ENCODE peak calls at places on chromosomes 7 and 10, in six cellular contexts. One of them, this sample, is unnamed.

GRCh38 chr10:14244801-14245211 is 85.9 kb downstream of the FRMD4A start:
- DNase-seq in foreskin fibroblast: peak; percentile 6
- DNase-seq in BJ: peak; percentile 2
- DNase-seq in MM.1S: no peak
- DNase-seq in ascending aorta: no peak
- DNase-seq in stomach: no peak
- DNase-seq in this sample: no peak

GRCh38 chr10:16646474-16647059 is 124.9 kb upstream of the C1QL3 start:
- DNase-seq in foreskin fibroblast: no peak
- DNase-seq in BJ: no peak
- DNase-seq in MM.1S: no peak
- DNase-seq in ascending aorta: no peak
- DNase-seq in stomach: no peak
- DNase-seq in this sample: no peak

GRCh38 chr7:139845443-139845805 is 16.4 kb downstream of the TBXAS1 start:
- DNase-seq in foreskin fibroblast: no peak
- DNase-seq in BJ: no peak
- DNase-seq in MM.1S: no peak
- DNase-seq in ascending aorta: no peak
- DNase-seq in stomach: no peak
- DNase-seq in this sample: no peak

GRCh38 chr10:65765006-65765546 is 1160.8 kb upstream of the LRRTM3 start:
- DNase-seq in foreskin fibroblast: no peak
- DNase-seq in BJ: no peak
- DNase-seq in MM.1S: no peak
- DNase-seq in ascending aorta: no peak
- DNase-seq in stomach: no peak
- DNase-seq in this sample: no peak

GRCh38 chr10:100723769-100724530 is 21.4 kb upstream of the PAX2 start:
- DNase-seq in foreskin fibroblast: no peak
- DNase-seq in BJ: no peak
- DNase-seq in MM.1S: no peak
- DNase-seq in ascending aorta: no peak
- DNase-seq in stomach: no peak
- DNase-seq in this sample: no peak

GRCh38 chr7:135536160-135536559 is 21.6 kb upstream of the NUP205 start:
- DNase-seq in foreskin fibroblast: peak; percentile 10
- DNase-seq in BJ: no peak
- DNase-seq in MM.1S: no peak
- DNase-seq in ascending aorta: no peak
- DNase-seq in stomach: no peak
- DNase-seq in this sample: no peak

GRCh38 chr10:78459639-78460037 is 426.0 kb downstream of the RPS24 start:
- DNase-seq in foreskin fibroblast: no peak
- DNase-seq in BJ: no peak
- DNase-seq in MM.1S: no peak
- DNase-seq in ascending aorta: peak; percentile 28
- DNase-seq in stomach: no peak
- DNase-seq in this sample: no peak

GRCh38 chr7:82778021-82778420 is 334.4 kb upstream of the CACNA2D1 start:
- DNase-seq in foreskin fibroblast: no peak
- DNase-seq in BJ: no peak
- DNase-seq in MM.1S: no peak
- DNase-seq in ascending aorta: no peak
- DNase-seq in stomach: no peak
- DNase-seq in this sample: no peak

GRCh38 chr10:128078136-128078969 is 47.9 kb downstream of the MKI67 start:
- DNase-seq in foreskin fibroblast: peak; percentile 17
- DNase-seq in BJ: no peak
- DNase-seq in MM.1S: peak; percentile 49
- DNase-seq in ascending aorta: peak; percentile 57
- DNase-seq in stomach: no peak
- DNase-seq in this sample: no peak

GRCh38 chr7:99843808-99844207 is 16.0 kb downstream of the CYP3A43 start:
- DNase-seq in foreskin fibroblast: peak; percentile 38
- DNase-seq in BJ: no peak
- DNase-seq in MM.1S: no peak
- DNase-seq in ascending aorta: no peak
- DNase-seq in stomach: no peak
- DNase-seq in this sample: no peak

GRCh38 chr10:124176309-124177179 is 83.1 kb upstream of the CHST15 start:
- DNase-seq in foreskin fibroblast: no peak
- DNase-seq in BJ: no peak
- DNase-seq in MM.1S: no peak
- DNase-seq in ascending aorta: no peak
- DNase-seq in stomach: no peak
- DNase-seq in this sample: no peak

GRCh38 chr7:3162286-3162685 is 118.6 kb upstream of the CARD11 start:
- DNase-seq in foreskin fibroblast: no peak
- DNase-seq in BJ: no peak
- DNase-seq in MM.1S: no peak
- DNase-seq in ascending aorta: no peak
- DNase-seq in stomach: no peak
- DNase-seq in this sample: no peak

GRCh38 chr10:31142026-31142425 is 110.4 kb upstream of the ZNF438 start:
- DNase-seq in foreskin fibroblast: peak; percentile 89
- DNase-seq in BJ: no peak
- DNase-seq in MM.1S: no peak
- DNase-seq in ascending aorta: no peak
- DNase-seq in stomach: no peak
- DNase-seq in this sample: no peak

GRCh38 chr10:68095176-68095575 is 14.1 kb upstream of the MYPN start:
- DNase-seq in foreskin fibroblast: peak; percentile 60
- DNase-seq in BJ: peak; percentile 46
- DNase-seq in MM.1S: no peak
- DNase-seq in ascending aorta: no peak
- DNase-seq in stomach: no peak
- DNase-seq in this sample: no peak
- H3K4me3 ChIP-seq in foreskin fibroblast: no peak overlapping the region
- H3K4me3 ChIP-seq in BJ: no peak overlapping the region
- H3K4me3 ChIP-seq in MM.1S: no peak overlapping the region
- H3K4me3 ChIP-seq in ascending aorta: no peak overlapping the region
- H3K4me3 ChIP-seq in stomach: no peak overlapping the region
- H3K4me3 ChIP-seq in this sample: no peak overlapping the region

GRCh38 chr7:105268511-105269392 is 120.0 kb downstream of the SRPK2 start:
- DNase-seq in foreskin fibroblast: peak; percentile 30
- DNase-seq in BJ: no peak
- DNase-seq in MM.1S: peak; percentile 61
- DNase-seq in ascending aorta: no peak
- DNase-seq in stomach: no peak
- DNase-seq in this sample: peak; percentile 42
- H3K4me3 ChIP-seq in foreskin fibroblast: peak overlapping the region; percentile 64
- H3K4me3 ChIP-seq in BJ: peak overlapping the region; percentile 1
- H3K4me3 ChIP-seq in MM.1S: peak overlapping the region; percentile 61
- H3K4me3 ChIP-seq in ascending aorta: peak overlapping the region; percentile 52
- H3K4me3 ChIP-seq in stomach: peak overlapping the region; percentile 46
- H3K4me3 ChIP-seq in this sample: peak overlapping the region; percentile 53

GRCh38 chr10:5709865-5710264 is 25.2 kb downstream of the TASOR2 start:
- DNase-seq in foreskin fibroblast: no peak
- DNase-seq in BJ: no peak
- DNase-seq in MM.1S: no peak
- DNase-seq in ascending aorta: no peak
- DNase-seq in stomach: no peak
- DNase-seq in this sample: no peak

GRCh38 chr10:5710854-5711253 is 26.2 kb downstream of the TASOR2 start:
- DNase-seq in foreskin fibroblast: no peak
- DNase-seq in BJ: no peak
- DNase-seq in MM.1S: no peak
- DNase-seq in ascending aorta: no peak
- DNase-seq in stomach: no peak
- DNase-seq in this sample: no peak

GRCh38 chr10:5708356-5708755 is 23.7 kb downstream of the TASOR2 start:
- DNase-seq in foreskin fibroblast: no peak
- DNase-seq in BJ: no peak
- DNase-seq in MM.1S: no peak
- DNase-seq in ascending aorta: no peak
- DNase-seq in stomach: no peak
- DNase-seq in this sample: no peak

DNA sequence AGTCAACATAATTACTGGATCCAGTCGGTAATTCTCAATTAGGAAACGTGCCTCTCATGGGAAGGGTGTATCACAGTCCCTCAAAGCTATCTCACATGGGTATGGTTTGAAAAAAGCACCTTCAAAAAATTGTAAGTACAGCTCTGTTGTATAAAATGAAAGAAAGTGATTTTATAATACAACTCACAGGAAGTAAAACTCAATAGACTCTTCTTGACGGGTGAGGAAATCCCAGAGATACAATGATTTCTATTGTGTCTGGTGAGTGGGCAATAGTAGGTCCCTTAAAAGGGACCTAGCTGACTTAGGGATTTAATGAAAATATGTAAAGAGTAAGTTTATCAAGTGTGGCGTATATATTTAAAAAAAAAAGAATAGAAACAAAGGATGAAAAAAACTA is 27.0 kb downstream of the TASOR2 start:
- DNase-seq in foreskin fibroblast: no peak
- DNase-seq in BJ: no peak
- DNase-seq in MM.1S: no peak
- DNase-seq in ascending aorta: no peak
- DNase-seq in stomach: no peak
- DNase-seq in this sample: no peak
- H3K4me3 ChIP-seq in foreskin fibroblast: no peak overlapping the region
- H3K4me3 ChIP-seq in BJ: no peak overlapping the region
- H3K4me3 ChIP-seq in MM.1S: no peak overlapping the region
- H3K4me3 ChIP-seq in ascending aorta: no peak overlapping the region
- H3K4me3 ChIP-seq in stomach: no peak overlapping the region
- H3K4me3 ChIP-seq in this sample: peak overlapping the region; percentile 10

GRCh38 chr7:27157717-27158431 is 1.4 kb upstream of the HOXA7 start:
- DNase-seq in foreskin fibroblast: no peak
- DNase-seq in BJ: no peak
- DNase-seq in MM.1S: no peak
- DNase-seq in ascending aorta: peak; percentile 63
- DNase-seq in stomach: peak; percentile 11
- DNase-seq in this sample: no peak
- H3K4me3 ChIP-seq in foreskin fibroblast: no peak overlapping the region
- H3K4me3 ChIP-seq in BJ: no peak overlapping the region
- H3K4me3 ChIP-seq in MM.1S: no peak overlapping the region
- H3K4me3 ChIP-seq in ascending aorta: no peak overlapping the region
- H3K4me3 ChIP-seq in stomach: no peak overlapping the region
- H3K4me3 ChIP-seq in this sample: no peak overlapping the region

DNA sequence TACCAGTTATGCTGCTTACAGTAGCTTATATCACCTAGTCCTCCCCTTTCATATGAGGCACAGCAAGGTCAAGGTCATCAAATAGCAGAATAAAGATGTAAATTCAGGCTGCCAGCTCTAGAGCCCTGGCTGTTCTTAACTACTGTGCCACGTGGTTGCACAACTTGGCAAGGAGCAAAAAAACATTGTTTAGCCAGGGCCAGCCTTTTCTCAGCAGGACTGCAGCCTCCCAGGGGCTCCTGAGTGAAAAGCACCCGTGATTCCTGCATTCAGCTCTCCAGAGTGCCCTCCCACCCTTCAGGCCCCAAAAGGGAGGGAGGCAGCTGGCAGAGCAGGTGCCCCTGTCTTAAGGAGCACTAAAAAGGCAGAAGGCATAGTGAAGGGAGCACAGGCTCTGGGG is 31.8 kb upstream of the TM9SF3 start:
- DNase-seq in foreskin fibroblast: peak; percentile 12
- DNase-seq in BJ: no peak
- DNase-seq in MM.1S: no peak
- DNase-seq in ascending aorta: no peak
- DNase-seq in stomach: peak; percentile 74
- DNase-seq in this sample: peak; percentile 10
- H3K4me3 ChIP-seq in foreskin fibroblast: no peak overlapping the region
- H3K4me3 ChIP-seq in BJ: no peak overlapping the region
- H3K4me3 ChIP-seq in MM.1S: no peak overlapping the region
- H3K4me3 ChIP-seq in ascending aorta: no peak overlapping the region
- H3K4me3 ChIP-seq in stomach: no peak overlapping the region
- H3K4me3 ChIP-seq in this sample: no peak overlapping the region

This sample was measured in tibial nerve.